ENCODE peak calls at places on chromosomes 2 and 18, in six cellular contexts. Y is PC-3, P is fibroblast of the aortic adventitia, O is HCT116, D is tibial artery, N is astrocyte of the cerebellum. I is an unnamed sample.

GRCh38 chr2:216695401-216695821 is at the start of gene IGFBP5:
- DNase-seq in Y (peak; percentile 81), P (peak; percentile 84), O (no peak), D (peak; percentile 96), N (peak; percentile 81), I (peak; percentile 38)

GRCh38 chr2:11710632-11711381 is 35.6 kb upstream of the LPIN1 start:
- DNase-seq in Y (peak; percentile 31), P (peak; percentile 84), O (no peak), D (no peak), N (peak; percentile 65), I (no peak)

GRCh38 chr2:234960091-234961088 is 8.6 kb downstream of the SH3BP4 start:
- DNase-seq in Y (no peak), P (no peak), O (no peak), D (peak; percentile 34), N (no peak), I (no peak)

GRCh38 chr2:240235149-240235803 is 94.8 kb upstream of the OTOS start:
- DNase-seq in Y (no peak), P (no peak), O (no peak), D (peak; percentile 66), N (no peak), I (no peak)

GRCh38 chr18:9552189-9552588 is 62.2 kb downstream of the PPP4R1 start:
- DNase-seq in Y (no peak), P (peak; percentile 43), O (no peak), D (no peak), N (no peak), I (no peak)

GRCh38 chr18:64164883-64165282 is 16.0 kb upstream of the LINC00305 start:
- DNase-seq in Y (no peak), P (no peak), O (no peak), D (no peak), N (no peak), I (no peak)

GRCh38 chr2:9754532-9754887 is 88.8 kb upstream of the TAF1B start:
- DNase-seq in Y (no peak), P (no peak), O (no peak), D (no peak), N (no peak), I (no peak)

GRCh38 chr2:230356084-230356483 is 29.1 kb downstream of the SP140L start:
- DNase-seq in Y (no peak), P (peak; percentile 42), O (no peak), D (no peak), N (no peak), I (no peak)

GRCh38 chr2:23988371-23988770 is 21.5 kb upstream of the MFSD2B start:
- DNase-seq in Y (peak; percentile 62), P (peak; percentile 18), O (no peak), D (no peak), N (no peak), I (no peak)

GRCh38 chr2:223469270-223470057 is 132.7 kb downstream of the SCG2 start:
- DNase-seq in Y (no peak), P (peak; percentile 69), O (no peak), D (peak; percentile 93), N (no peak), I (peak; percentile 35)

GRCh38 chr2:47675196-47675825 is 107.6 kb upstream of the MSH6 start:
- DNase-seq in Y (no peak), P (no peak), O (no peak), D (no peak), N (no peak), I (no peak)

GRCh38 chr18:26538524-26538923 is 9.8 kb downstream of the KCTD1 start:
- DNase-seq in Y (no peak), P (no peak), O (no peak), D (no peak), N (no peak), I (no peak)

GRCh38 chr2:170966648-170967396 is 37.8 kb downstream of the GORASP2 start:
- DNase-seq in Y (peak; percentile 30), P (no peak), O (no peak), D (no peak), N (no peak), I (no peak)

GRCh38 chr2:45255568-45255967 is 246.3 kb upstream of the SIX2 start:
- DNase-seq in Y (no peak), P (no peak), O (no peak), D (no peak), N (no peak), I (no peak)

GRCh38 chr18:61127714-61128485 is 205.3 kb upstream of the CDH20 start:
- DNase-seq in Y (no peak), P (no peak), O (no peak), D (no peak), N (no peak), I (no peak)

GRCh38 chr2:177897278-177897677 is 175.3 kb downstream of the PDE11A start:
- DNase-seq in Y (no peak), P (no peak), O (no peak), D (no peak), N (no peak), I (no peak)

GRCh38 chr2:54599914-54600313 is 123.5 kb upstream of the EML6 start:
- DNase-seq in Y (peak; percentile 63), P (peak; percentile 64), O (no peak), D (peak; percentile 81), N (no peak), I (no peak)

GRCh38 chr18:7918696-7919095 is 351.6 kb downstream of the PTPRM start:
- DNase-seq in Y (no peak), P (no peak), O (no peak), D (no peak), N (no peak), I (no peak)

GRCh38 chr2:164066095-164066494 is 330.3 kb upstream of the FIGN start:
- DNase-seq in Y (no peak), P (no peak), O (no peak), D (no peak), N (no peak), I (no peak)

GRCh38 chr18:59140287-59140885 is 702 bp downstream of the SEC11C start:
- DNase-seq in Y (peak; percentile 55), P (peak; percentile 46), O (no peak), D (no peak), N (peak; percentile 11), I (no peak)

GRCh38 chr18:51025512-51025911 is 4.5 kb upstream of the SMAD4 start:
- DNase-seq in Y (no peak), P (no peak), O (no peak), D (no peak), N (no peak), I (no peak)

GRCh38 chr18:51030537-51031258 is 685 bp downstream of the SMAD4 start:
- DNase-seq in Y (peak; percentile 37), P (peak; percentile 22), O (no peak), D (peak; percentile 86), N (no peak), I (no peak)

GRCh38 chr18:51029378-51029693 is 677 bp upstream of the SMAD4 start:
- DNase-seq in Y (peak; percentile 2), P (no peak), O (no peak), D (no peak), N (no peak), I (no peak)

GRCh38 chr18:51029694-51030536 is at the start of gene SMAD4:
- DNase-seq in Y (peak; percentile 78), P (peak; percentile 96), O (peak; percentile 86), D (peak; percentile 98), N (peak; percentile 90), I (peak; percentile 81)

DNA sequence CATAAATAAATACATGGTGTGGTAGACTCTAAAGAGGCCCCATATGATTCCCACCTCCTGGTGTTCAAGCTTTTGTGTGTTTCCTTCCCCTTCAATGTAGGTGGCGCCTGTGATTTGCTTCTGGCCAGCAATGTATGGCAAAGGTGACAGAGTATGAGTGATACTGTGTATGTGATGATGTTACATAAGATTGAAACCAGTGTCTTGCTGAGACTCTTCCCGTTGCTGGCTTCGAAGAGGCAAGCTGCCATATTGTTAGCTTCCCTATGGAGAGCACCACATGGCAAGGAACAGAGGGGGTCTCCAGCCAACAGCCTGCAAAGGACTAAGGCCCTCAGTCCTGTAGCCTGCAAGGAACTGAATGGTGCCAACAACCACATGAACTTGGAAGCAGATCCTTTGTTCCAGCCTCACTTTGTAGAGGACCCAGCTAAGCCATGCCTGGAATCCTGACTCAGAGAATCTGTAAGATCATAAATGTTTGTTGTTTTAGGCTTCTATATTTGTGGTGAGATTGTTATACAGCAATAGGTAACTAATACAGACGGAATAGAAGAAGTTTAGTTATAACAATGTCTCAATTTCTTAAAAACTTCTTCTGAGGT is 1.7 kb upstream of the SMAD4 start:
- DNase-seq in Y (peak; percentile 16), P (peak; percentile 65), O (peak; percentile 16), D (no peak), N (peak; percentile 87), I (no peak)
- TF ChIP-seq CTCF in Y (peak; percentile 17), P (no peak), O (no peak), D (no peak), N (no peak), I (no peak)

GRCh38 chr2:77521931-77522470 is at the start of gene LRRTM4:
- DNase-seq in Y (no peak), P (no peak), O (no peak), D (no peak), N (no peak), I (no peak)
- TF ChIP-seq CTCF in Y (no peak), P (no peak), O (no peak), D (no peak), N (peak; percentile 37), I (no peak)

DNA sequence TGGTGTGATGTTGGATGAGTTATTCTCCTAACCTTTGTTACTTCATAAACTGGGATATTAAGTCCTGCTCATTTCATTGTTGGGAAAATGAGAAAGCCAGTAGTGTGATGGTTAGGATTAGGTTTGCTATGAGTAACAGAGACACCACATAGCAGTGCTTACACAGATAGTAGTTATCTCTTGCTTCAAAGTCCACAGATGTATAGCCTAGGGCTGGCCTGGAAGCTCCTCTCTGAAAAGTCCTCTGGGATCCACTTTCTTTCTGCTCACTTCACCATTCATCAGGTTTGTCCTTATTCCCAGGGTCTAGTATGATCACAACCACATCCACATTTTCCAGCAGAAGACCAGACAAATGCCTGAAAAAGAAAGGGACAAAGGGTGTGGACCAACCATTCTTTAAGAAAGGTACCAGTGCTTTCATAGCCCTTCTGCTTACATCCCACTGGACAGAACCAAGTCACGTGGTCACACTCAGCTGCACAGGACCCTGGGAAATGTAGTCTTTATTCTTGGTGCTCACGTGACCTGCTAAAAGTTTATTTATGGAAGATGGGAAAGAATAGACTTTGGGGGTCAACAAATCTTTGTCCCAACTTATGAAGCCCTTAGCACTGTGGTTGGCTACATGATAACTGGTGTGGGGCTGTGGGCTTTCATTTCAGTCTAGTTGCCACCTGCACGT is 108.9 kb downstream of the INSIG2 start:
- DNase-seq in Y (peak; percentile 24), P (peak; percentile 18), O (no peak), D (no peak), N (no peak), I (no peak)
- TF ChIP-seq CTCF in Y (no peak), P (no peak), O (no peak), D (no peak), N (no peak), I (no peak)

DNA sequence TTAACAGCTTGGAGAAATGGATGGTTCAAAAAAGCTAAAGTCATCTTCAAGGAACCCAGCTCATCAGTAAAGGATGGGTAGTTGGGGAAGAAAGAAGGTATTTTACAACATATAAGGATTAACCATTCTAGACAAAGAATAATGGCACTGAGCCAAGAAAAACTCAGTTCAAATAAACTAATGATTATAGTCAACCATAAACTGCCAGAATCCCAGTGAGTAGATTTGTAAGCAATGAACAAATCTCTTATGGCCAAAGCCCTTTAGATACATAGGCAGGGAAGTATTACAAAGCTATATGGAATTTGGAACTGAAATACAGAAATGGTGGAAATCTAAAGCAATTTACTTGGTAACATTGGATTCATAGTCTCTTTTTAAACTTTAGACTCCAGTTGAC is 92.4 kb upstream of the ZFP36L2 start:
- DNase-seq in Y (peak; percentile 75), P (peak; percentile 82), O (no peak), D (no peak), N (no peak), I (no peak)
- TF ChIP-seq CTCF in Y (no peak), P (no peak), O (no peak), D (no peak), N (no peak), I (no peak)

GRCh38 chr2:202883987-202884675 is 12.6 kb upstream of the ICA1L start:
- DNase-seq in Y (no peak), P (peak; percentile 6), O (no peak), D (no peak), N (no peak), I (no peak)
- TF ChIP-seq CTCF in Y (no peak), P (peak; percentile 12), O (no peak), D (no peak), N (no peak), I (peak; percentile 31)